ENCODE peak calls at places on chromosomes 5 and 9, in four cellular contexts. One of them, this sample, is unnamed.

GRCh38 chr5:129400395-129400983 is 59.6 kb upstream of the ADAMTS19 start:
- DNase-seq in cardiac fibroblast: peak
- DNase-seq in AG09309: no peak
- DNase-seq in BE2C: no peak
- DNase-seq in this sample: no peak

GRCh38 chr9:112784020-112784788 is 33.6 kb downstream of the SNX30 start:
- DNase-seq in cardiac fibroblast: peak
- DNase-seq in AG09309: no peak
- DNase-seq in BE2C: peak
- DNase-seq in this sample: no peak

GRCh38 chr9:104858271-104858670 is 69.7 kb downstream of the ABCA1 start:
- DNase-seq in cardiac fibroblast: peak
- DNase-seq in AG09309: peak
- DNase-seq in BE2C: no peak
- DNase-seq in this sample: no peak

GRCh38 chr9:5326893-5327548 is 12.7 kb downstream of the RLN1 start:
- DNase-seq in cardiac fibroblast: no peak
- DNase-seq in AG09309: no peak
- DNase-seq in BE2C: no peak
- DNase-seq in this sample: peak

GRCh38 chr5:66796306-66797292 is 200.4 kb downstream of the MAST4 start:
- DNase-seq in cardiac fibroblast: peak
- DNase-seq in AG09309: no peak
- DNase-seq in BE2C: no peak
- DNase-seq in this sample: no peak

GRCh38 chr5:139651502-139651862 is 3.3 kb downstream of the CXXC5 start:
- DNase-seq in cardiac fibroblast: peak
- DNase-seq in AG09309: no peak
- DNase-seq in BE2C: no peak
- DNase-seq in this sample: no peak

GRCh38 chr9:95494022-95494415 is 22.8 kb downstream of the PTCH1 start:
- DNase-seq in cardiac fibroblast: no peak
- DNase-seq in AG09309: no peak
- DNase-seq in BE2C: peak
- DNase-seq in this sample: peak

GRCh38 chr5:35881758-35882157 is 25.1 kb downstream of the IL7R start:
- DNase-seq in cardiac fibroblast: no peak
- DNase-seq in AG09309: no peak
- DNase-seq in BE2C: no peak
- DNase-seq in this sample: no peak

GRCh38 chr9:18847576-18848275 is 185.3 kb downstream of the SAXO1 start:
- DNase-seq in cardiac fibroblast: no peak
- DNase-seq in AG09309: no peak
- DNase-seq in BE2C: peak
- DNase-seq in this sample: no peak

GRCh38 chr5:142143878-142144277 is 35.3 kb downstream of the NDFIP1 start:
- DNase-seq in cardiac fibroblast: peak
- DNase-seq in AG09309: no peak
- DNase-seq in BE2C: no peak
- DNase-seq in this sample: no peak

GRCh38 chr9:98364042-98364441 is 108.6 kb upstream of the TBC1D2 start:
- DNase-seq in cardiac fibroblast: no peak
- DNase-seq in AG09309: no peak
- DNase-seq in BE2C: no peak
- DNase-seq in this sample: no peak

GRCh38 chr9:98367371-98367900 is 112.0 kb upstream of the TBC1D2 start:
- DNase-seq in cardiac fibroblast: no peak
- DNase-seq in AG09309: no peak
- DNase-seq in BE2C: no peak
- DNase-seq in this sample: no peak

GRCh38 chr9:98362624-98363023 is 107.2 kb upstream of the TBC1D2 start:
- DNase-seq in cardiac fibroblast: no peak
- DNase-seq in AG09309: no peak
- DNase-seq in BE2C: no peak
- DNase-seq in this sample: no peak

GRCh38 chr9:98365724-98366123 is 110.3 kb upstream of the TBC1D2 start:
- DNase-seq in cardiac fibroblast: peak
- DNase-seq in AG09309: no peak
- DNase-seq in BE2C: no peak
- DNase-seq in this sample: no peak

GRCh38 chr9:98365227-98365669 is 109.8 kb upstream of the TBC1D2 start:
- DNase-seq in cardiac fibroblast: peak
- DNase-seq in AG09309: no peak
- DNase-seq in BE2C: peak
- DNase-seq in this sample: no peak
- TF ChIP-seq CTCF in cardiac fibroblast: peak
- TF ChIP-seq CTCF in AG09309: peak
- TF ChIP-seq CTCF in BE2C: peak
- TF ChIP-seq CTCF in this sample: peak

DNA sequence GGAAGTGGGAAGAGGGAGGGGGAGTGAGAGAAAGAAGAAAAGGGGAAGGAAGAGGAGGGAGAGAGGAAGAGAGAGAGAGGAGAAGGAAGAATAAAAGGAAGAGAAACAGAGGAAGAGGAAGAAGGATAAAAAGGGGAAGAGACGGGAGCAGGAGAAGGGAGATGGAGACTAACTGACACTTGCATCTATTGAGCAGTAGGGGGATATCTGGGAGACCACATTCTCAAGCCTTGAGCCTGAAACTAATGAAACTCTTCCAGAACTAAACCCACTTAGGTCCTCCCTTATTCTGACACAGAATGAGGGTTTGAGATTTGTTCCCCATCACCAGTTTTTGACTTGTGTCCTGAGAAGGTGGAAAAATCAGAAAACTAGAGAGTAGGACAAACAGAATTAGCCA is 533.3 kb downstream of the CDH12 start:
- DNase-seq in cardiac fibroblast: no peak
- DNase-seq in AG09309: no peak
- DNase-seq in BE2C: no peak
- DNase-seq in this sample: no peak
- TF ChIP-seq CTCF in cardiac fibroblast: no peak
- TF ChIP-seq CTCF in AG09309: no peak
- TF ChIP-seq CTCF in BE2C: peak
- TF ChIP-seq CTCF in this sample: peak

GRCh38 chr5:1244976-1245375 is 19.8 kb downstream of the SLC6A18 start:
- DNase-seq in cardiac fibroblast: no peak
- DNase-seq in AG09309: no peak
- DNase-seq in BE2C: no peak
- DNase-seq in this sample: no peak
- TF ChIP-seq CTCF in cardiac fibroblast: no peak
- TF ChIP-seq CTCF in AG09309: no peak
- TF ChIP-seq CTCF in BE2C: peak
- TF ChIP-seq CTCF in this sample: no peak

GRCh38 chr5:176497852-176498251 is 39.4 kb downstream of the RNF44 start:
- DNase-seq in cardiac fibroblast: peak
- DNase-seq in AG09309: no peak
- DNase-seq in BE2C: no peak
- DNase-seq in this sample: no peak

GRCh38 chr5:176499273-176499672 is 37.9 kb downstream of the RNF44 start:
- DNase-seq in cardiac fibroblast: no peak
- DNase-seq in AG09309: no peak
- DNase-seq in BE2C: no peak
- DNase-seq in this sample: no peak

GRCh38 chr5:176501333-176501732 is 35.9 kb downstream of the RNF44 start:
- DNase-seq in cardiac fibroblast: peak
- DNase-seq in AG09309: peak
- DNase-seq in BE2C: no peak
- DNase-seq in this sample: no peak

DNA sequence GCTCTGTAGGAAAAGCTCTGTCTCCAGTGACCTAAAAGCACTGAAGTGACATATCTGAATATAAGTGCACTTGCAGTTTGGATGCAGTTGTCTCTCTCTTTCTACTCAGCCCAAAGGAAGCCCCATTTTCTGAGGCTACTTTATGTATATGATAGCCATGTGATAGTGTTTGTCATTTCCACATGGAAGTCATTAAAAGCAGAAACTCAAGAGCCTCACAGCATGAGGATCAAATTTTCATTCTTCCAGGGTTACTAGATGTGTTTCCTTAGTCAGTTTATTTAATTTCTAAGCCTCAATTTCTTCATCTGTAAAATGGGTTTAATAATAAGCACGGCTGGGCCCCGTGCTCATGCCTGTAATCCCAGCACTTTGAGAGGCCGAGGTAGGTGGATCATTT is 36.7 kb downstream of the RNF44 start:
- DNase-seq in cardiac fibroblast: no peak
- DNase-seq in AG09309: no peak
- DNase-seq in BE2C: no peak
- DNase-seq in this sample: no peak
- TF ChIP-seq CTCF in cardiac fibroblast: no peak
- TF ChIP-seq CTCF in AG09309: no peak
- TF ChIP-seq CTCF in BE2C: no peak
- TF ChIP-seq CTCF in this sample: no peak

GRCh38 chr5:145908206-145908945 is 28.0 kb upstream of the SH3RF2 start:
- DNase-seq in cardiac fibroblast: no peak
- DNase-seq in AG09309: no peak
- DNase-seq in BE2C: no peak
- DNase-seq in this sample: no peak
- TF ChIP-seq CTCF in cardiac fibroblast: peak
- TF ChIP-seq CTCF in AG09309: peak
- TF ChIP-seq CTCF in BE2C: no peak
- TF ChIP-seq CTCF in this sample: no peak

GRCh38 chr5:10233505-10233904 is 16.2 kb downstream of the ATPSCKMT start:
- DNase-seq in cardiac fibroblast: peak
- DNase-seq in AG09309: peak
- DNase-seq in BE2C: peak
- DNase-seq in this sample: peak
- TF ChIP-seq CTCF in cardiac fibroblast: peak
- TF ChIP-seq CTCF in AG09309: peak
- TF ChIP-seq CTCF in BE2C: peak
- TF ChIP-seq CTCF in this sample: no peak

DNA sequence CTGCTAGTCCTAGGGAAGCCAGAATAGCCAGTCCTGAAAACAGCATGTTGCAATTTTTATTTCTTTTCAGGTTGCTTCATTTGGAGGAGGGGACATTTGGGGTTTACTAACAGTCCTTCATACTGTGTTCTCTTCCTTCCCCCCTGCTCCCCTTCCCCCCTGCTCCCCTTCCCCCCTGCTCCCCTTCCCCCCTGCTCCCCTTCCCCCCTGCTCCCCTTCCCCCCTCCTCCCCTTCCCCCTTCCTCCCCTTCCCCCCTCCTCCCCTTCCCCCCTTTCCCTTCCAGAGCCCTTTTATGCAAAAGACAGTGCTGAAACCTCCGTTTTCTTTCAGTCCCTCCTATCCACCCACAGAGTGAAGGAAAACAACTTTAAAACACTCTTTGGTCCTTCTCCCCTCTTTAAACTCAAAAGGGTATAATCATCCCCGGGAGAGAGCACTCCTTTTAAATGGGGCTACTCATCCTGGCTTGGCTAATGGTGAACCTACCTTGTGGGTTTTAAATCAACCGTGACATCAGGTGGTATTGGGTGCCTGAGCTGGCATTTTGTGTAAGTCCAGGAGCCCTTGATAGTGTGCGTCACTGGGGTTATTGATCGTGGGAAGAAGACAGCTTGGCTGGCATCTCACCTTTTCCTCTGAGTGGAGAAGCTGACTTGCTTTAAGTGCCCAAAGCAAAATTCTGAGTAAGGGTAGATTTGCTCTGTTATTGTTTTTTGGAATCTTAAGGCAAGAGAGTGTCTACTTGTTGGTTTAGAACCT is 2.6 kb downstream of the LARP1 start:
- DNase-seq in cardiac fibroblast: peak
- DNase-seq in AG09309: no peak
- DNase-seq in BE2C: no peak
- DNase-seq in this sample: no peak
- TF ChIP-seq CTCF in cardiac fibroblast: no peak
- TF ChIP-seq CTCF in AG09309: no peak
- TF ChIP-seq CTCF in BE2C: no peak
- TF ChIP-seq CTCF in this sample: no peak

DNA sequence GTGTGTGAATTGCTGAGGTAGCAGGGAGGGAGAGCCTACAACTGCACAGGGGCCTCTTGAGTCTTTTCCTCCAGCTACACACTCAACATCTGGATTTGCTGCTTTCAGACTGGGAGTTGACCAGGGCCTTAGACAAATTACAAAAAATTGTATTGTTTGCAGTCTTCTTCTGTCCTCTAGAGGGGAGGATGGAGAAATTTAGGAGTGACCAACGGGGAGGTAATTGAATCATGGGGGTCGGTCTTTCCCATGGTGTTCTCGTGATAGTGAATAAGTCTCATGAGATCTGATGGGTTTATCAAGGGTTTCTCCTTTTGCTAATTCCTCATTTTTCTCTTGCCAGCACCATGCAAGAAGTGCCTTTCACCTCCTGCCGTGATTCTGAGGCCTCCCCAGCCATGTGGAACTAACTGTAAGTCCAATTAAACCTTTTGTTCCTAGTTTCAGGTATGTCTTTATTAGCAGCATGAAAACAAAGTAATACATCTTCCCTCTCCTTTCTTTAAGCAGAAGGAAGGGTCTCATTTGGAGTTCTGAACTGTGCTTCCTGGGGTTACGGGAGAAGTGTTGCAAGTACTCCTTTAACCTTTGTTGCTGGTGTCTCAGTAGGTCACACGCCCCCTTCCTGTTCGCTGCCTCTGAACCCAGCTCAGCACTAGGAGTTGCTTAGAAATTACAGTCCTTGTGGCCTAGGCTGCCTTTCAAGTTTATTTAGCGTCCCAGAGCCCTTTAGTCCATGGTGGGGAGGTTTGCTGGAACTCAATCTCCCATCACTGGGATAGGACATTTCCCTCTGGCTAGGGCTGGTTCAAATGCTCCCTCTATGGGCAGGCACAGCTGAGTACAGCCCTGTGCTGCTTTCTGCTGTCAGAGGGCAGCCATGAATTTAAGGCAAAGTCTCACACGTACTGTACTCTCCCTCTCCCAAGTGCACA is 4.4 kb downstream of the IFNA8 start:
- DNase-seq in cardiac fibroblast: no peak
- DNase-seq in AG09309: no peak
- DNase-seq in BE2C: no peak
- DNase-seq in this sample: peak
- TF ChIP-seq CTCF in cardiac fibroblast: peak
- TF ChIP-seq CTCF in AG09309: peak
- TF ChIP-seq CTCF in BE2C: peak
- TF ChIP-seq CTCF in this sample: no peak

This sample was measured in glutamatergic neuron.